ENCODE peak calls at places on chromosomes 1 and 21, in seven cellular contexts. D, G, V, U, F, T and E are unnamed samples.

GRCh38 chr21:15732290-15732995 is 2.7 kb downstream of the USP25 start:
- DNase-seq in D (no peak), G (no peak), V (no peak), U (peak), F (no peak), T (no peak), E (no peak)

GRCh38 chr1:244150071-244150470 is 99.0 kb downstream of the ZBTB18 start:
- DNase-seq in D (no peak), G (no peak), V (peak), U (no peak), F (no peak), T (no peak), E (no peak)

GRCh38 chr1:208100906-208101305 is 143.3 kb downstream of the PLXNA2 start:
- DNase-seq in D (no peak), G (no peak), V (no peak), U (no peak), F (no peak), T (no peak), E (no peak)

GRCh38 chr1:110176299-110176956 is 26.1 kb downstream of the SLC6A17 start:
- DNase-seq in D (no peak), G (peak), V (no peak), U (peak), F (no peak), T (no peak), E (no peak)

GRCh38 chr1:192529811-192530210 is 45.8 kb upstream of the RGS1 start:
- DNase-seq in D (no peak), G (no peak), V (no peak), U (no peak), F (no peak), T (no peak), E (no peak)

GRCh38 chr1:2547210-2548067 is 8.7 kb upstream of the TNFRSF14 start:
- DNase-seq in D (no peak), G (no peak), V (no peak), U (no peak), F (no peak), T (no peak), E (no peak)

GRCh38 chr1:109277434-109278204 is 5.3 kb downstream of the PSRC1 start:
- DNase-seq in D (peak), G (peak), V (no peak), U (peak), F (peak), T (peak), E (peak)

GRCh38 chr1:19427087-19427781 is 58.1 kb downstream of the CAPZB start:
- DNase-seq in D (no peak), G (no peak), V (peak), U (no peak), F (peak), T (no peak), E (no peak)

GRCh38 chr1:109547412-109548320 is 749 bp upstream of the GNAI3 start:
- DNase-seq in D (no peak), G (no peak), V (no peak), U (peak), F (no peak), T (no peak), E (no peak)

GRCh38 chr1:111203681-111204210 is 3.3 kb upstream of the DENND2D start:
- DNase-seq in D (no peak), G (peak), V (no peak), U (peak), F (peak), T (no peak), E (no peak)

GRCh38 chr1:237562247-237562823 is 328.4 kb downstream of the ZP4 start:
- DNase-seq in D (peak), G (no peak), V (peak), U (peak), F (no peak), T (no peak), E (no peak)

GRCh38 chr1:235098547-235098946 is 30.1 kb downstream of the TOMM20 start:
- DNase-seq in D (no peak), G (no peak), V (no peak), U (no peak), F (no peak), T (no peak), E (no peak)

GRCh38 chr1:23908453-23909341 is 4.5 kb downstream of the CNR2 start:
- DNase-seq in D (no peak), G (no peak), V (no peak), U (no peak), F (no peak), T (no peak), E (no peak)

GRCh38 chr1:172699695-172700094 is 40.8 kb downstream of the FASLG start:
- DNase-seq in D (no peak), G (no peak), V (no peak), U (no peak), F (no peak), T (no peak), E (no peak)

GRCh38 chr1:198902616-198903140 is 263.8 kb downstream of the PTPRC start:
- DNase-seq in D (no peak), G (no peak), V (no peak), U (peak), F (no peak), T (no peak), E (no peak)

GRCh38 chr1:10935724-10936123 is 76.7 kb upstream of the TARDBP start:
- DNase-seq in D (no peak), G (no peak), V (no peak), U (no peak), F (no peak), T (no peak), E (no peak)

GRCh38 chr1:153922838-153923652 is at the start of gene GATAD2B:
- DNase-seq in D (peak), G (peak), V (peak), U (peak), F (peak), T (peak), E (peak)

GRCh38 chr1:153919879-153920852 is 2.6 kb downstream of the GATAD2B start:
- DNase-seq in D (no peak), G (no peak), V (no peak), U (peak), F (no peak), T (no peak), E (no peak)

GRCh38 chr1:153921080-153921802 is 1.5 kb downstream of the GATAD2B start:
- DNase-seq in D (no peak), G (no peak), V (no peak), U (no peak), F (no peak), T (no peak), E (no peak)

GRCh38 chr1:153921803-153922075 is 1.0 kb downstream of the GATAD2B start:
- DNase-seq in D (no peak), G (peak), V (no peak), U (peak), F (no peak), T (no peak), E (no peak)

GRCh38 chr1:153922076-153922837 is 515 bp downstream of the GATAD2B start:
- DNase-seq in D (no peak), G (peak), V (no peak), U (peak), F (peak), T (peak), E (peak)
- TF ChIP-seq CTCF in D (no peak), G (no peak), V (peak), U (no peak), F (no peak), T (no peak), E (peak)

DNA sequence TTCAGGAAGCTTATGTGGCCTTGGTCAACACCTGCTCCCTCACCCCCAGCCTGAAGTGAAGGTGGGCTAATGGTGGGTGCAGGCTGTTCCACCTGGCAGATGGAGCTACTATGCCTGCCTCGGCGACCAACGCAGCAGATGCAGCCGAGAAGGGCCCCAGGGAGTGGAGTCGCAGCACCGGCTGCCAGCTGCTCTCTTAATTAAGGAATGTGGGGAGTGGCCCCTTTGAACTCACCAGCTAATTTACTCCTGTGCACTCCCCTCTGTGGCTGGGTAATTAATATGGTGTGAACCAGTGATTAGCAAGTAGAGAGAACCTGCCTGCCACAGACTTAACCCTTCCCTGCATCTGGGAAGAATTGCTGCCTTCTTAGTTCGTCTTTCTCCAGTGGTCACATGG is 3.3 kb upstream of the SLAMF8 start:
- DNase-seq in D (no peak), G (no peak), V (no peak), U (no peak), F (no peak), T (no peak), E (no peak)
- TF ChIP-seq CTCF in D (no peak), G (no peak), V (no peak), U (no peak), F (no peak), T (no peak), E (no peak)

DNA sequence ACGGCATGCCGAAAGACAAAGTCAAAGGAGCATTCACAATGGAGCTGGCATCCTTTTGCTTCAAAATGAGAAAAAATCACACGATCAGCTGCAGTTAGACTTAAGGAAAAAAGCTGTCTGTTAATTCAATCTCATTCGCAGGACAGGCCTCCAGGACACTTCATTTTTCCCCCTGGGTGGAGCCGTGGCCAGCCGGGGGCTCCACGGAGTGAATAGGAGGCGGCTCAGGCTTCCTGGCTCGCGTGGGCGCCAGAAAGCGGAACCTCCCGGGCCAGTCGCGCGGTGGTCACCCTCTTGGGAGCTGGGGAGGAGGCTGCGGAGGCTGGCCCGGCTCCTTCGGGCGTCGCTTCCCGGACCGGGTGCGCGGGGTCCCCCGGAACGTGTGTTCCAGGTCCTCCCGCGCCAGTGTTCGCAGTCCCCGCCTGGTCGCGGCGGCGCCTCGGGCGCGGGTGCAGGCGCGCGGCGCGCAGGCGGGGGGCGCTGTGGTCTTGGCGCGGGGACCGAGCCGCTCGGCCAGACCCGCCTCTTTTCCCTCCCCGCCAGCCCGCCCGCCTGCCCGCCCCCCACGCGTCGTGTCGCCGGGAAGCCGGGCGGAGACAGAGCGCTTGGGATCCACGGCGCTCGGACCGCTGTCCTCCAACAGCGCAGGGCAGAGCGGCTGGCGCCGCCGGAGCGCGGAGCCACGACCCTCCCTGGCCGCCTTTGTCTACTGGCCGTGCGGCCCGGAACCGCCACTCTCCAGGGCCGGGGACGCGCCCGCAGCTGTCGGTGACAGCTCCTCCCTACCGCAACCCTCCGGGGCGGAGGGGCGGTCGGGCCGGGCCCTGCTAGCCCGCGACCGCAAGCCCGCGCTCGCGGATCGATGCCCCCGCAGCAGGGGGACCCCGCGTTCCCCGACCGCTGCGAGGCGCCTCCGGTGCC is at the start of gene RHOU:
- DNase-seq in D (no peak), G (no peak), V (no peak), U (peak), F (peak), T (peak), E (peak)
- TF ChIP-seq CTCF in D (no peak), G (no peak), V (peak), U (no peak), F (peak), T (peak), E (peak)

DNA sequence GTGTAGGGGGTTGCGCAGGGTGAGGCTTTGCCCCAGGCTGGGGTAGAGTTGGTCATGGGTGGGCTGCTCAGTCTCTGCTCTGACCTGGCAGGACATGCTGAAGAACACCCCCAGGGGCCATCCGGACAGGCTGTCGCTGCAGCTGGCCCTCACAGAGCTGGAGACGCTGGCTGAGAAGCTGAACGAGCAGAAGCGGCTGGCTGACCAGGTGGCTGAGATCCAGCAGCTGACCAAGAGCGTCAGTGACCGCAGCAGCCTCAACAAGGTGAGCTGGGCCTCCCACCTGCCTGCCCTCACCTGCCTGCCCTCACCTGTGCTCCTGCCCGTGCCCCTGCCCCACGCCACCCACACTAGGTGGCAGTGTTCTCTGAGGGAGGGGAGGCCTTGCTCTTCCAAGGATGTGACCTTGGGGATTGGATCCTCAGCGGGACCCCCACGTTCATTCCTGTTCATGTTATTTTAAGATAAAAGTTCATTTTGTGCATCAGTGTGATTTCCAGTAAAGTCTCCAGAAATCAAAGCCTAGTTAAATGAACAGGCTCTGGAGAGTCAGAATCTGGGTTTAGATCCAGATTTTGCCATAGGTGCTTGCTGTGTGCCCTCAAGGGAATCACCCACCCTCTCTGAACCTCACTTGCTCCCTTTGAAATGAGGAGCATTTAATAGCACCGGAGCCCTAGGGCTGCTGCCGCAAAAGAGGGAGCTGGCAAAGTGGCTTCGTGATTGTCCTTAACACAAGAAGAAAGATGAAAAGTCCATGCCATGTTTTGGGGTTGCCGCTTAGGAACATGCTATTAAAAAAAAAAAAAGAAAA is 87.9 kb downstream of the ARHGEF10L start:
- DNase-seq in D (no peak), G (no peak), V (no peak), U (no peak), F (no peak), T (no peak), E (no peak)
- TF ChIP-seq CTCF in D (no peak), G (no peak), V (no peak), U (no peak), F (no peak), T (no peak), E (no peak)

GRCh38 chr1:162036156-162036555 is 12.5 kb upstream of the OLFML2B start:
- DNase-seq in D (no peak), G (no peak), V (no peak), U (no peak), F (no peak), T (no peak), E (no peak)

GRCh38 chr1:162035241-162035640 is 11.6 kb upstream of the OLFML2B start:
- DNase-seq in D (no peak), G (peak), V (no peak), U (peak), F (peak), T (no peak), E (no peak)

GRCh38 chr1:162042361-162042760 is 18.7 kb upstream of the OLFML2B start:
- DNase-seq in D (no peak), G (no peak), V (no peak), U (no peak), F (no peak), T (no peak), E (no peak)

GRCh38 chr1:162038624-162039023 is 15.0 kb upstream of the OLFML2B start:
- DNase-seq in D (no peak), G (no peak), V (no peak), U (no peak), F (no peak), T (no peak), E (no peak)

DNA sequence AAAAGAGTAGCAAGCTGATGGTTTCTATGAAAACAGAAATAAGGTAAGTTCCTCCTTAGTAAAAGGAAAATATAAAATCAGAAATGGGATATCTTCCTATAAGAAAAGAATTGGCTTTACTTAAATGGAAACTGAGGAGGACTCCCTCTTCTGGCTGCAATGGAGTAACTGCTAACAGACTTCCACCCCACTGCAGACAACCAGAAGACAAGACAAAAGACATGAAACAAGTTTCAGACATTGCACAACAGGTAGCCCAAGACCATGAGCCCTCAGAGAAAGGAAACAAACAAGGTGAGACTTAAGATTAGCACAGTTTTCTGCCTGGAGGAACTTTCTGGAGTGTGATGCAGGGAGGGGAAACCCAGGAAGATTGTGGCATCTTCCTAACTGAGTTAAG is 17.0 kb upstream of the OLFML2B start:
- DNase-seq in D (no peak), G (no peak), V (no peak), U (peak), F (no peak), T (no peak), E (no peak)
- TF ChIP-seq CTCF in D (peak), G (peak), V (peak), U (peak), F (peak), T (no peak), E (peak)